ENCODE peak calls at places on chromosomes 3 and 15, in eight cellular contexts. One of them, this sample, is unnamed. For H3K9me3 and H3K4me1, the result is how much of the 10 kb centered on the place peaks cover.

GRCh38 chr3:48470286-48470685 is 23.7 kb downstream of the ATRIP start:
- DNase-seq in adrenal gland: no peak
- DNase-seq in left lung: no peak
- DNase-seq in heart left ventricle: no peak
- DNase-seq in endothelial cell of umbilical vein: no peak
- DNase-seq in mesenchymal stem cell: no peak
- DNase-seq in aorta: no peak
- DNase-seq in cardiac muscle cell: no peak
- DNase-seq in this sample: no peak

GRCh38 chr3:97970929-97971460 is 1.2 kb downstream of the RIOX2 start:
- DNase-seq in adrenal gland: no peak
- DNase-seq in left lung: no peak
- DNase-seq in heart left ventricle: no peak
- DNase-seq in endothelial cell of umbilical vein: no peak
- DNase-seq in mesenchymal stem cell: no peak
- DNase-seq in aorta: no peak
- DNase-seq in cardiac muscle cell: no peak
- DNase-seq in this sample: no peak

GRCh38 chr3:139441656-139442055 is 34.7 kb downstream of the RBP2 start:
- DNase-seq in adrenal gland: no peak
- DNase-seq in left lung: no peak
- DNase-seq in heart left ventricle: no peak
- DNase-seq in endothelial cell of umbilical vein: no peak
- DNase-seq in mesenchymal stem cell: no peak
- DNase-seq in aorta: no peak
- DNase-seq in cardiac muscle cell: no peak
- DNase-seq in this sample: no peak

GRCh38 chr15:64343841-64344240 is 12.1 kb downstream of the CSNK1G1 start:
- DNase-seq in adrenal gland: no peak
- DNase-seq in left lung: no peak
- DNase-seq in heart left ventricle: no peak
- DNase-seq in endothelial cell of umbilical vein: peak
- DNase-seq in mesenchymal stem cell: no peak
- DNase-seq in aorta: no peak
- DNase-seq in cardiac muscle cell: no peak
- DNase-seq in this sample: peak

GRCh38 chr3:197022405-197023231 is 7.0 kb downstream of the MELTF start:
- DNase-seq in adrenal gland: no peak
- DNase-seq in left lung: no peak
- DNase-seq in heart left ventricle: no peak
- DNase-seq in endothelial cell of umbilical vein: no peak
- DNase-seq in mesenchymal stem cell: no peak
- DNase-seq in aorta: no peak
- DNase-seq in cardiac muscle cell: no peak
- DNase-seq in this sample: no peak

GRCh38 chr3:171654809-171655208 is 155.5 kb downstream of the PLD1 start:
- DNase-seq in adrenal gland: peak
- DNase-seq in left lung: no peak
- DNase-seq in heart left ventricle: peak
- DNase-seq in endothelial cell of umbilical vein: peak
- DNase-seq in mesenchymal stem cell: no peak
- DNase-seq in aorta: no peak
- DNase-seq in cardiac muscle cell: peak
- DNase-seq in this sample: peak

GRCh38 chr15:48794697-48795134 is 16.2 kb downstream of the CEP152 start:
- DNase-seq in adrenal gland: no peak
- DNase-seq in left lung: no peak
- DNase-seq in heart left ventricle: no peak
- DNase-seq in endothelial cell of umbilical vein: peak
- DNase-seq in mesenchymal stem cell: no peak
- DNase-seq in aorta: no peak
- DNase-seq in cardiac muscle cell: peak
- DNase-seq in this sample: no peak

GRCh38 chr3:51733859-51734571 is 27.1 kb downstream of the GRM2 start:
- DNase-seq in adrenal gland: no peak
- DNase-seq in left lung: no peak
- DNase-seq in heart left ventricle: no peak
- DNase-seq in endothelial cell of umbilical vein: no peak
- DNase-seq in mesenchymal stem cell: no peak
- DNase-seq in aorta: no peak
- DNase-seq in cardiac muscle cell: no peak
- DNase-seq in this sample: no peak

GRCh38 chr3:52831500-52832301 is 1.2 kb upstream of the ITIH4 start:
- DNase-seq in adrenal gland: peak
- DNase-seq in left lung: peak
- DNase-seq in heart left ventricle: peak
- DNase-seq in endothelial cell of umbilical vein: peak
- DNase-seq in mesenchymal stem cell: peak
- DNase-seq in aorta: peak
- DNase-seq in cardiac muscle cell: peak
- DNase-seq in this sample: peak

GRCh38 chr3:124768812-124769211 is 38.6 kb downstream of the UMPS start:
- DNase-seq in adrenal gland: peak
- DNase-seq in left lung: no peak
- DNase-seq in heart left ventricle: peak
- DNase-seq in endothelial cell of umbilical vein: no peak
- DNase-seq in mesenchymal stem cell: no peak
- DNase-seq in aorta: peak
- DNase-seq in cardiac muscle cell: no peak
- DNase-seq in this sample: no peak

GRCh38 chr3:47890832-47891620 is 88.1 kb downstream of the DHX30 start:
- DNase-seq in adrenal gland: no peak
- DNase-seq in left lung: no peak
- DNase-seq in heart left ventricle: peak
- DNase-seq in endothelial cell of umbilical vein: no peak
- DNase-seq in mesenchymal stem cell: peak
- DNase-seq in aorta: no peak
- DNase-seq in cardiac muscle cell: peak
- DNase-seq in this sample: no peak

GRCh38 chr3:38616658-38617057 is 32.8 kb downstream of the SCN5A start:
- DNase-seq in adrenal gland: no peak
- DNase-seq in left lung: no peak
- DNase-seq in heart left ventricle: no peak
- DNase-seq in endothelial cell of umbilical vein: no peak
- DNase-seq in mesenchymal stem cell: no peak
- DNase-seq in aorta: peak
- DNase-seq in cardiac muscle cell: no peak
- DNase-seq in this sample: no peak

GRCh38 chr15:97652700-97653167 is 307.8 kb upstream of the ARRDC4 start:
- DNase-seq in adrenal gland: no peak
- DNase-seq in left lung: no peak
- DNase-seq in heart left ventricle: no peak
- DNase-seq in endothelial cell of umbilical vein: peak
- DNase-seq in mesenchymal stem cell: peak
- DNase-seq in aorta: no peak
- DNase-seq in cardiac muscle cell: no peak
- DNase-seq in this sample: no peak

GRCh38 chr15:78907577-78907976 is 34.9 kb downstream of the MORF4L1 start:
- DNase-seq in adrenal gland: no peak
- DNase-seq in left lung: no peak
- DNase-seq in heart left ventricle: no peak
- DNase-seq in endothelial cell of umbilical vein: no peak
- DNase-seq in mesenchymal stem cell: peak
- DNase-seq in aorta: no peak
- DNase-seq in cardiac muscle cell: no peak
- DNase-seq in this sample: peak

GRCh38 chr3:121677141-121677540 is 16.4 kb upstream of the HCLS1 start:
- DNase-seq in adrenal gland: no peak
- DNase-seq in left lung: no peak
- DNase-seq in heart left ventricle: no peak
- DNase-seq in endothelial cell of umbilical vein: no peak
- DNase-seq in mesenchymal stem cell: no peak
- DNase-seq in aorta: no peak
- DNase-seq in cardiac muscle cell: no peak
- DNase-seq in this sample: no peak

GRCh38 chr3:158709666-158710083 is 22.6 kb downstream of the RARRES1 start:
- DNase-seq in adrenal gland: peak
- DNase-seq in left lung: no peak
- DNase-seq in heart left ventricle: no peak
- DNase-seq in endothelial cell of umbilical vein: peak
- DNase-seq in mesenchymal stem cell: peak
- DNase-seq in aorta: no peak
- DNase-seq in cardiac muscle cell: peak
- DNase-seq in this sample: peak

GRCh38 chr15:90691982-90692773 is 25.0 kb upstream of the BLM start:
- DNase-seq in adrenal gland: no peak
- DNase-seq in left lung: no peak
- DNase-seq in heart left ventricle: no peak
- DNase-seq in endothelial cell of umbilical vein: no peak
- DNase-seq in mesenchymal stem cell: no peak
- DNase-seq in aorta: no peak
- DNase-seq in cardiac muscle cell: no peak
- DNase-seq in this sample: no peak

GRCh38 chr3:24128195-24129005 is 183.3 kb downstream of the NR1D2 start:
- DNase-seq in adrenal gland: no peak
- DNase-seq in left lung: no peak
- DNase-seq in heart left ventricle: no peak
- DNase-seq in endothelial cell of umbilical vein: no peak
- DNase-seq in mesenchymal stem cell: no peak
- DNase-seq in aorta: no peak
- DNase-seq in cardiac muscle cell: peak
- DNase-seq in this sample: peak

GRCh38 chr3:50089603-50089945 is 855 bp downstream of the RBM5 start:
- DNase-seq in adrenal gland: peak
- DNase-seq in left lung: no peak
- DNase-seq in heart left ventricle: no peak
- DNase-seq in endothelial cell of umbilical vein: no peak
- DNase-seq in mesenchymal stem cell: peak
- DNase-seq in aorta: no peak
- DNase-seq in cardiac muscle cell: peak
- DNase-seq in this sample: peak

GRCh38 chr3:127747751-127748521 is 74.4 kb downstream of the MGLL start:
- DNase-seq in adrenal gland: no peak
- DNase-seq in left lung: peak
- DNase-seq in heart left ventricle: peak
- DNase-seq in endothelial cell of umbilical vein: peak
- DNase-seq in mesenchymal stem cell: peak
- DNase-seq in aorta: peak
- DNase-seq in cardiac muscle cell: peak
- DNase-seq in this sample: peak

GRCh38 chr15:40243126-40243810 is 4.4 kb downstream of the PAK6 start:
- DNase-seq in adrenal gland: no peak
- DNase-seq in left lung: no peak
- DNase-seq in heart left ventricle: no peak
- DNase-seq in endothelial cell of umbilical vein: no peak
- DNase-seq in mesenchymal stem cell: no peak
- DNase-seq in aorta: no peak
- DNase-seq in cardiac muscle cell: no peak
- DNase-seq in this sample: no peak

GRCh38 chr15:75235760-75236729 is 22.1 kb upstream of the GOLGA6C start:
- DNase-seq in adrenal gland: peak
- DNase-seq in left lung: no peak
- DNase-seq in heart left ventricle: peak
- DNase-seq in endothelial cell of umbilical vein: no peak
- DNase-seq in mesenchymal stem cell: no peak
- DNase-seq in aorta: no peak
- DNase-seq in cardiac muscle cell: no peak
- DNase-seq in this sample: no peak

GRCh38 chr15:27530994-27531393 is 560.0 kb downstream of the GABRG3 start:
- DNase-seq in adrenal gland: no peak
- DNase-seq in left lung: no peak
- DNase-seq in heart left ventricle: no peak
- DNase-seq in endothelial cell of umbilical vein: no peak
- DNase-seq in mesenchymal stem cell: no peak
- DNase-seq in aorta: no peak
- DNase-seq in cardiac muscle cell: no peak
- DNase-seq in this sample: no peak
- H3K9me3 ChIP-seq in adrenal gland: under half
- H3K9me3 ChIP-seq in left lung: under half
- H3K9me3 ChIP-seq in heart left ventricle: under half
- H3K9me3 ChIP-seq in endothelial cell of umbilical vein: under half
- H3K9me3 ChIP-seq in mesenchymal stem cell: under half
- H3K9me3 ChIP-seq in aorta: under half
- H3K9me3 ChIP-seq in cardiac muscle cell: under half
- H3K9me3 ChIP-seq in this sample: under half

DNA sequence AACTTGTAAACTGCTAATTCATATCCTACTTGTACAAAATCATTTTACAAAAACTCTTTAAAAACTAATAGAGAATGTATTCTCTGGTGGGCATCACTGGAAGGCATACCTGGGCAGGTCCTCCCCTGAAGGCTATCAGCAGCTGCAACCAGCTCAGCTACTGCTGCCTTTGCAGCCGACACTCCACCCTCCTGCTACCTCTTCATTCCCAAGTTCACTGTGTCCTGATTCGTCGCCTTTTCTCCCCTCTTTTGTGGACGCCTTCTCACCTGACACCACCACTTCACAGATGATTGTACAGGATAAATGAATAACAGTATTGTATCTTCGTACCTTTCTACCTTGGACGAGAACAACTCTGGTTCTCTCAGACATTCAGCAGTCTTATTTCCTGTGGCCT is 28.9 kb downstream of the B4GALT4 start:
- DNase-seq in adrenal gland: no peak
- DNase-seq in left lung: no peak
- DNase-seq in heart left ventricle: no peak
- DNase-seq in endothelial cell of umbilical vein: no peak
- DNase-seq in mesenchymal stem cell: no peak
- DNase-seq in aorta: no peak
- DNase-seq in cardiac muscle cell: no peak
- DNase-seq in this sample: no peak
- H3K4me1 ChIP-seq in adrenal gland: under half
- H3K4me1 ChIP-seq in left lung: under half
- H3K4me1 ChIP-seq in heart left ventricle: under half
- H3K4me1 ChIP-seq in endothelial cell of umbilical vein: under half
- H3K4me1 ChIP-seq in mesenchymal stem cell: under half
- H3K4me1 ChIP-seq in aorta: under half
- H3K4me1 ChIP-seq in cardiac muscle cell: under half
- H3K4me1 ChIP-seq in this sample: under half

GRCh38 chr15:25619076-25619475 is 180.3 kb upstream of the UBE3A start:
- DNase-seq in adrenal gland: no peak
- DNase-seq in left lung: no peak
- DNase-seq in heart left ventricle: no peak
- DNase-seq in endothelial cell of umbilical vein: no peak
- DNase-seq in mesenchymal stem cell: no peak
- DNase-seq in aorta: no peak
- DNase-seq in cardiac muscle cell: no peak
- DNase-seq in this sample: no peak
- H3K9me3 ChIP-seq in adrenal gland: under half
- H3K9me3 ChIP-seq in left lung: under half
- H3K9me3 ChIP-seq in heart left ventricle: under half
- H3K9me3 ChIP-seq in endothelial cell of umbilical vein: under half
- H3K9me3 ChIP-seq in mesenchymal stem cell: under half
- H3K9me3 ChIP-seq in aorta: under half
- H3K9me3 ChIP-seq in cardiac muscle cell: under half
- H3K9me3 ChIP-seq in this sample: under half

DNA sequence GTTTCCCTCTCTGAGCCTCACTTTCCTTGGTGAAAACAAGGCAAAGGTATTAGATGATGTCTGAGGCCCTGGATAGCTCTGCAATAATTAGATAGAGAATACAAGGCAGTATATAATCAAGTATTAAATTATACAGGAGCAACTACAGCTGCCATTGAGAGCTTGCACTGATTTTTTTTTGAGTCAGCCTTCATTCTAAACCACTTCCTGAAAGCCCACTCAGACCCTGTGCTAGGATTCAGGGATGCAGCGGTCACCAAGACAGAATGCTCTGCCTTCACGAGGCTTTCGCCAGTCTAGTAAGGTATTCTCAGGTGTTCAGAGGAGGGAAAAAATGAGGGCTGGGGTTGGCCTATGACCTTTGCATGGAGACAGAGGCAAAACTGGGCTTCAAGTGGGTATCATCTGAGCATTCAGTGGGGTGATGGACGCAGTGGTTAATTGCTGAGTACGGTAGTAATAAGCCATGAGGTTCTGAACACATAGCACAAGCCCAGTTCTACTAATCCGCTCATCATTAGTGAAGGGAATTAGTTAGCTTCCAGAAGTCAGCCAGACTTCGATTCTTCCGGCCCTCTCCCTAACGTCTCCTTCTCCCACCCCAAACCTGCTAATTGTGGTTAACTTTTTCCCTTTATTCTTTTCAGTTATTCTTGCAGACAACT is 3.6 kb downstream of the VGLL4 start:
- DNase-seq in adrenal gland: no peak
- DNase-seq in left lung: no peak
- DNase-seq in heart left ventricle: no peak
- DNase-seq in endothelial cell of umbilical vein: peak
- DNase-seq in mesenchymal stem cell: no peak
- DNase-seq in aorta: no peak
- DNase-seq in cardiac muscle cell: no peak
- DNase-seq in this sample: no peak
- H3K4me1 ChIP-seq in adrenal gland: half or more
- H3K4me1 ChIP-seq in left lung: half or more
- H3K4me1 ChIP-seq in heart left ventricle: half or more
- H3K4me1 ChIP-seq in endothelial cell of umbilical vein: half or more
- H3K4me1 ChIP-seq in mesenchymal stem cell: under half
- H3K4me1 ChIP-seq in aorta: under half
- H3K4me1 ChIP-seq in cardiac muscle cell: half or more
- H3K4me1 ChIP-seq in this sample: half or more